ENCODE peak calls at places on chromosome 11, in nine cellular contexts. One of them, this sample, is unnamed.

GRCh38 chr11:123973816-123974215 is 3.8 kb downstream of the OR10S1 start:
- DNase-seq in CD8-positive, alpha-beta memory T cell: no peak
- DNase-seq in NCI-H2081: no peak
- DNase-seq in NCI-H2227 treated with DMSO at 0.1 percent for 48 hours: no peak
- DNase-seq in activated CD8-positive, alpha-beta T cell treated with anti-CD3 and anti-CD28 coated beads for 36 hours: no peak
- DNase-seq in fibroblast of lung: peak
- DNase-seq in Daoy: peak
- DNase-seq in C1 segment of cervical spinal cord: no peak
- DNase-seq in spleen: no peak
- DNase-seq in this sample: no peak

GRCh38 chr11:113242767-113243397 is 71.5 kb upstream of the TTC12 start:
- DNase-seq in NCI-H2227 treated with DMSO at 0.1 percent for 48 hours: peak
- DNase-seq in fibroblast of lung: peak
- DNase-seq in NCI-H2081: no peak
- DNase-seq in CD8-positive, alpha-beta memory T cell: no peak
- DNase-seq in activated CD8-positive, alpha-beta T cell treated with anti-CD3 and anti-CD28 coated beads for 36 hours: peak
- DNase-seq in spleen: no peak
- DNase-seq in Daoy: peak
- DNase-seq in C1 segment of cervical spinal cord: peak
- DNase-seq in this sample: peak

GRCh38 chr11:100964400-100964799 is 165.2 kb downstream of the PGR start:
- DNase-seq in CD8-positive, alpha-beta memory T cell: no peak
- DNase-seq in Daoy: no peak
- DNase-seq in activated CD8-positive, alpha-beta T cell treated with anti-CD3 and anti-CD28 coated beads for 36 hours: no peak
- DNase-seq in spleen: no peak
- DNase-seq in fibroblast of lung: peak
- DNase-seq in C1 segment of cervical spinal cord: no peak
- DNase-seq in NCI-H2227 treated with DMSO at 0.1 percent for 48 hours: no peak
- DNase-seq in NCI-H2081: no peak
- DNase-seq in this sample: no peak

GRCh38 chr11:27677108-27677507 is 23.1 kb downstream of the BDNF start:
- DNase-seq in CD8-positive, alpha-beta memory T cell: no peak
- DNase-seq in Daoy: no peak
- DNase-seq in NCI-H2081: no peak
- DNase-seq in C1 segment of cervical spinal cord: no peak
- DNase-seq in activated CD8-positive, alpha-beta T cell treated with anti-CD3 and anti-CD28 coated beads for 36 hours: no peak
- DNase-seq in fibroblast of lung: no peak
- DNase-seq in spleen: no peak
- DNase-seq in NCI-H2227 treated with DMSO at 0.1 percent for 48 hours: no peak
- DNase-seq in this sample: no peak

GRCh38 chr11:71946144-71946571 is 17.3 kb downstream of the RNF121 start:
- DNase-seq in activated CD8-positive, alpha-beta T cell treated with anti-CD3 and anti-CD28 coated beads for 36 hours: no peak
- DNase-seq in CD8-positive, alpha-beta memory T cell: no peak
- DNase-seq in fibroblast of lung: peak
- DNase-seq in NCI-H2081: no peak
- DNase-seq in spleen: no peak
- DNase-seq in NCI-H2227 treated with DMSO at 0.1 percent for 48 hours: no peak
- DNase-seq in C1 segment of cervical spinal cord: no peak
- DNase-seq in Daoy: peak
- DNase-seq in this sample: no peak

GRCh38 chr11:12195773-12196172 is 85.4 kb downstream of the MICAL2 start:
- DNase-seq in spleen: no peak
- DNase-seq in CD8-positive, alpha-beta memory T cell: peak
- DNase-seq in Daoy: no peak
- DNase-seq in C1 segment of cervical spinal cord: no peak
- DNase-seq in fibroblast of lung: no peak
- DNase-seq in NCI-H2081: no peak
- DNase-seq in activated CD8-positive, alpha-beta T cell treated with anti-CD3 and anti-CD28 coated beads for 36 hours: peak
- DNase-seq in NCI-H2227 treated with DMSO at 0.1 percent for 48 hours: no peak
- DNase-seq in this sample: no peak

GRCh38 chr11:36249271-36249670 is 40.0 kb downstream of the COMMD9 start:
- DNase-seq in C1 segment of cervical spinal cord: no peak
- DNase-seq in fibroblast of lung: peak
- DNase-seq in CD8-positive, alpha-beta memory T cell: no peak
- DNase-seq in spleen: no peak
- DNase-seq in activated CD8-positive, alpha-beta T cell treated with anti-CD3 and anti-CD28 coated beads for 36 hours: peak
- DNase-seq in NCI-H2081: no peak
- DNase-seq in NCI-H2227 treated with DMSO at 0.1 percent for 48 hours: no peak
- DNase-seq in Daoy: peak
- DNase-seq in this sample: no peak

GRCh38 chr11:60870733-60871377 is 3.5 kb downstream of the ZP1 start:
- DNase-seq in NCI-H2227 treated with DMSO at 0.1 percent for 48 hours: no peak
- DNase-seq in NCI-H2081: no peak
- DNase-seq in C1 segment of cervical spinal cord: no peak
- DNase-seq in fibroblast of lung: no peak
- DNase-seq in Daoy: no peak
- DNase-seq in spleen: peak
- DNase-seq in activated CD8-positive, alpha-beta T cell treated with anti-CD3 and anti-CD28 coated beads for 36 hours: peak
- DNase-seq in CD8-positive, alpha-beta memory T cell: no peak
- DNase-seq in this sample: no peak

GRCh38 chr11:62544521-62545436 is 1.8 kb downstream of the AHNAK start:
- DNase-seq in Daoy: peak
- DNase-seq in CD8-positive, alpha-beta memory T cell: no peak
- DNase-seq in NCI-H2081: no peak
- DNase-seq in spleen: no peak
- DNase-seq in activated CD8-positive, alpha-beta T cell treated with anti-CD3 and anti-CD28 coated beads for 36 hours: peak
- DNase-seq in fibroblast of lung: no peak
- DNase-seq in C1 segment of cervical spinal cord: no peak
- DNase-seq in NCI-H2227 treated with DMSO at 0.1 percent for 48 hours: no peak
- DNase-seq in this sample: no peak

GRCh38 chr11:36452987-36453386 is 57.1 kb downstream of the TRAF6 start:
- DNase-seq in spleen: no peak
- DNase-seq in NCI-H2227 treated with DMSO at 0.1 percent for 48 hours: no peak
- DNase-seq in fibroblast of lung: no peak
- DNase-seq in Daoy: peak
- DNase-seq in C1 segment of cervical spinal cord: no peak
- DNase-seq in CD8-positive, alpha-beta memory T cell: no peak
- DNase-seq in activated CD8-positive, alpha-beta T cell treated with anti-CD3 and anti-CD28 coated beads for 36 hours: no peak
- DNase-seq in NCI-H2081: no peak
- DNase-seq in this sample: no peak

GRCh38 chr11:17571431-17572358 is 24.6 kb downstream of the OTOG start:
- DNase-seq in spleen: no peak
- DNase-seq in fibroblast of lung: no peak
- DNase-seq in NCI-H2227 treated with DMSO at 0.1 percent for 48 hours: no peak
- DNase-seq in NCI-H2081: no peak
- DNase-seq in CD8-positive, alpha-beta memory T cell: no peak
- DNase-seq in activated CD8-positive, alpha-beta T cell treated with anti-CD3 and anti-CD28 coated beads for 36 hours: no peak
- DNase-seq in C1 segment of cervical spinal cord: no peak
- DNase-seq in Daoy: no peak
- DNase-seq in this sample: no peak

This sample was measured in posterior cingulate gyrus.